ENCODE peak calls at places on chromosome 4, in four cellular contexts. B, X, F and I are unnamed samples. For H3K4me1, the result is how much of the 10 kb centered on the place peaks cover.

GRCh38 chr4:84497220-84497834 is 1.8 kb downstream of the NKX6-1 start:
- DNase-seq in B (no peak), X (no peak), F (no peak), I (no peak)

GRCh38 chr4:95108883-95109421 is 351.2 kb downstream of the BMPR1B start:
- DNase-seq in B (no peak), X (no peak), F (no peak), I (no peak)

GRCh38 chr4:12050357-12050756 is 621.7 kb upstream of the HS3ST1 start:
- DNase-seq in B (no peak), X (no peak), F (no peak), I (no peak)

GRCh38 chr4:637536-637935 is 12.2 kb downstream of the PDE6B start:
- DNase-seq in B (peak), X (no peak), F (no peak), I (no peak)

GRCh38 chr4:94419956-94420355 is 31.8 kb upstream of the PDLIM5 start:
- DNase-seq in B (no peak), X (peak), F (no peak), I (peak)

GRCh38 chr4:128068927-128069326 is 7.8 kb downstream of the LARP1B start:
- DNase-seq in B (no peak), X (peak), F (no peak), I (no peak)

GRCh38 chr4:41110050-41110449 is 104.3 kb downstream of the APBB2 start:
- DNase-seq in B (no peak), X (no peak), F (no peak), I (no peak)

GRCh38 chr4:40227284-40227683 is 30.5 kb downstream of the RHOH start:
- DNase-seq in B (no peak), X (no peak), F (no peak), I (no peak)

DNA sequence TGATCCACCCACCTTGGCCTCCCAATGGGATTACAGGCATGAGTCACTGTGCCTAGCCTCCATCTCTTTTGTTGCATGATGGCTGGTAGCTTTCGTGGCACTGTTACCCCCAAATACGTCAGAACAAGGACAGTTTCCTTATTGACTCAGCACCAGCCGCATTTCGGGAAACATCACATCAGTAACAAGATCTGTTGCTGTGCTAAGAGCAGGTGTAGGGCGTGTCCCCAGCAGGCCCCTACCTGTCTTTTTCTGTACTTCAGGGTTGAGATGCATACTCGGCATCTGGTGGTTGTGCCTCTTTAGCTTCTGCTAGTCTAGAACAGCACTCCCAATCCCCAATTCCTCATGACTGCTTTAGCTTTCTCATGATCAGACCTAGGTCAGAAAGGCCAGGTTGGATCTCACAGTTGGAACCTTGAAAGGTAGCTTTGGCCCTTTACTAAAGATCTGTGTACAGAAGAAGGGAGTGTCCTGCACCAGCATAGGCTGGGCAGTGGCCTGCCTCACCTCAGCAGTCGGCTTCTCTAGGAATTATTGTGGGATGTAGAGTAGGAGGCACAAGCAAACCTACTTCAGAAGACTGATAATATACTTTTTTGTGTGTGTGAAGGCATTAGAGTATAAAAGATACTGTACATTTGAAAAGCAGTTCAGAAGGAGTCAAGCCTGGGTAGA is 36.8 kb downstream of the NSD2 start:
- DNase-seq in B (no peak), X (peak), F (no peak), I (no peak)
- H3K27ac ChIP-seq in B (no peak), X (peak), F (no peak), I (peak)

GRCh38 chr4:156779774-156780173 is 191.8 kb downstream of the PDGFC start:
- DNase-seq in B (no peak), X (peak), F (no peak), I (peak)
- H3K4me1 ChIP-seq in B (under half), X (half or more), F (under half), I (under half)

GRCh38 chr4:159860945-159861344 is 758.1 kb downstream of the RAPGEF2 start:
- DNase-seq in B (no peak), X (no peak), F (no peak), I (no peak)
- H3K4me3 ChIP-seq in B (no peak), X (no peak), F (no peak), I (no peak)

GRCh38 chr4:156999175-156999517 is 27.5 kb upstream of the PDGFC start:
- DNase-seq in B (no peak), X (peak), F (no peak), I (peak)
- H3K27ac ChIP-seq in B (no peak), X (peak), F (no peak), I (no peak)

GRCh38 chr4:112152496-112152895 is 7.2 kb downstream of the FAM241A start:
- DNase-seq in B (no peak), X (no peak), F (no peak), I (no peak)

GRCh38 chr4:112153222-112153791 is 8.1 kb downstream of the FAM241A start:
- DNase-seq in B (no peak), X (no peak), F (no peak), I (no peak)

GRCh38 chr4:112156112-112156511 is 10.9 kb downstream of the FAM241A start:
- DNase-seq in B (no peak), X (no peak), F (no peak), I (no peak)

GRCh38 chr4:112150920-112151319 is 5.7 kb downstream of the FAM241A start:
- DNase-seq in B (no peak), X (no peak), F (no peak), I (no peak)

DNA sequence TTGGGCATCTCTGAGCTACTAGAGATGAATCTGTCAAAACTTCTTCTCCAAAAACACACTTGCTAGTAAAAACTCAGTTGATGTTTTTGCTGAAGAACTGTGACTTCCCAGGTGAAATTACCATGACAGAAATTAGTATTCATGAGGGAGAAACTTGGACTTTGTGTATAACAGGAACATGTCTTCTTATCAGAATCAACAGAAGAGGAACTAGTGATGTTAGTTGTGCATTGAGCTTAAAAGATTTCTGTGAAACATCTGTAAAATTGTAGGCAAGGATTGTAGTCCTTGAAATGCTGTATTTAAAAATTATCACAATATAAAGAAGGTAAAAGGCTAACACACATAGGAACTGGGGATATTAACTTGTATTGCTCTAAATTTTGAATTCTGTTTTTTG is 11.3 kb downstream of the FAM241A start:
- DNase-seq in B (no peak), X (no peak), F (no peak), I (no peak)
- H3K4me1 ChIP-seq in B (under half), X (under half), F (under half), I (under half)

GRCh38 chr4:122917731-122918130 is 4.7 kb downstream of the NUDT6 start:
- DNase-seq in B (no peak), X (no peak), F (no peak), I (no peak)
- H3K4me3 ChIP-seq in B (no peak), X (no peak), F (no peak), I (no peak)

DNA sequence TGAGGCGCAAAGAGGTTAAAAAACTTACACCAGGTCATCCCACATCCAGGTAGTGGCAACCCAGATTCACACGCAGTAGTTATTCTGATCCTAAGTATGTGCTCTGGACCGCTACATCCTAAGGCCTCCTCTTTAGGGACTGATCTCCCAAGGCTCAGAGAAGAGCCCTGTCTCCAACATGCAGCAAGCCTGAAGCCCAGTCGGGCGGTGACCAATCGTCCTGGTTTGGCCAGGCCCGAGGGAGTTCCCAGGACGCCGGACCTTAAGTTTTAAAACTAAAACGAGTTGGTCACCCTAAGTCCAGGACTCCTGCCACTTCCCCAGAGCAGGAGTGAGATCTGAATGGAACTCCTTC is 402 bp downstream of the LYAR start:
- DNase-seq in B (no peak), X (no peak), F (no peak), I (no peak)
- H3K27ac ChIP-seq in B (no peak), X (peak), F (peak), I (peak)

GRCh38 chr4:5933996-5934831 is 41.3 kb upstream of the CRMP1 start:
- DNase-seq in B (no peak), X (no peak), F (no peak), I (no peak)

GRCh38 chr4:5932021-5932553 is 39.2 kb upstream of the CRMP1 start:
- DNase-seq in B (no peak), X (no peak), F (no peak), I (no peak)

GRCh38 chr4:5930456-5930855 is 37.6 kb upstream of the CRMP1 start:
- DNase-seq in B (no peak), X (no peak), F (no peak), I (no peak)

GRCh38 chr4:5928241-5928640 is 35.4 kb upstream of the CRMP1 start:
- DNase-seq in B (no peak), X (no peak), F (no peak), I (no peak)

GRCh38 chr4:5931526-5931925 is 38.6 kb upstream of the CRMP1 start:
- DNase-seq in B (no peak), X (no peak), F (no peak), I (no peak)
- H3K4me1 ChIP-seq in B (under half), X (under half), F (under half), I (under half)